ENCODE peak calls at places on chromosomes 7 and 10, in seven cellular contexts. V is OCI-LY7, R is H1, O is GM12878, U is A549, N is neuronal stem cell, Y is neural progenitor cell. D is an unnamed sample.

GRCh38 chr10:122461367-122461728 is at the start of gene HTRA1:
- DNase-seq in U (peak), N (peak), O (no peak), Y (peak), R (no peak), V (no peak), D (no peak)

GRCh38 chr10:117216611-117217195 is 19.4 kb downstream of the KCNK18 start:
- DNase-seq in R (peak), N (peak), V (peak), O (no peak), Y (peak), U (peak), D (peak)

GRCh38 chr7:45627691-45628456 is 53.7 kb downstream of the ADCY1 start:
- DNase-seq in U (no peak), O (no peak), V (no peak), R (no peak), N (no peak), Y (no peak), D (no peak)

GRCh38 chr10:69068549-69068948 is 19.4 kb upstream of the SRGN start:
- DNase-seq in R (no peak), U (no peak), O (no peak), Y (no peak), V (no peak), N (no peak), D (no peak)

GRCh38 chr7:1946461-1947450 is 276.7 kb downstream of the ELFN1 start:
- DNase-seq in U (no peak), R (no peak), Y (no peak), N (no peak), O (no peak), V (no peak), D (no peak)

GRCh38 chr7:30869794-30870491 is 41.7 kb upstream of the AQP1 start:
- DNase-seq in U (no peak), V (no peak), O (no peak), N (no peak), R (no peak), Y (no peak), D (no peak)

GRCh38 chr10:132418520-132419416 is 21.8 kb downstream of the PWWP2B start:
- DNase-seq in N (no peak), R (no peak), Y (peak), U (peak), V (peak), O (no peak), D (peak)

GRCh38 chr10:94076325-94076841 is 82.7 kb downstream of the PLCE1 start:
- DNase-seq in U (peak), V (no peak), R (no peak), N (no peak), Y (peak), O (no peak), D (peak)

GRCh38 chr7:5218564-5219360 is 28.7 kb downstream of the WIPI2 start:
- DNase-seq in V (peak), O (peak), U (no peak), Y (no peak), N (no peak), R (no peak), D (peak)

GRCh38 chr10:3494131-3494878 is 290.7 kb downstream of the KLF6 start:
- DNase-seq in N (no peak), O (no peak), Y (no peak), U (no peak), R (no peak), V (no peak), D (no peak)

GRCh38 chr7:94303736-94304135 is 91.0 kb upstream of the COL1A2 start:
- DNase-seq in Y (no peak), O (no peak), V (no peak), R (no peak), N (no peak), U (no peak), D (peak)

GRCh38 chr7:70390251-70390650 is 741.7 kb upstream of the GALNT17 start:
- DNase-seq in U (no peak), R (no peak), N (no peak), V (no peak), O (no peak), Y (no peak), D (no peak)

GRCh38 chr10:79984851-79985250 is 35.9 kb upstream of the SFTPD start:
- DNase-seq in V (no peak), O (no peak), N (no peak), Y (no peak), U (no peak), R (no peak), D (peak)

GRCh38 chr7:149831730-149832219 is 6.4 kb upstream of the ZNF862 start:
- DNase-seq in O (no peak), U (no peak), N (no peak), V (no peak), Y (no peak), R (no peak), D (no peak)

GRCh38 chr7:113918946-113919345 is at the start of gene PPP1R3A:
- DNase-seq in Y (no peak), V (no peak), N (no peak), R (no peak), U (no peak), O (no peak), D (no peak)

GRCh38 chr7:148898845-148899474 is 14.9 kb upstream of the EZH2 start:
- DNase-seq in V (no peak), N (no peak), R (peak), U (no peak), Y (no peak), O (no peak), D (no peak)

GRCh38 chr7:66413379-66414114 is 208.4 kb downstream of the TPST1 start:
- DNase-seq in O (no peak), R (peak), V (peak), N (peak), Y (peak), U (peak), D (peak)

GRCh38 chr7:132666076-132666775 is 90.0 kb upstream of the PLXNA4 start:
- DNase-seq in Y (no peak), V (no peak), R (no peak), N (no peak), O (no peak), U (no peak), D (no peak)

GRCh38 chr10:132538031-132538789 is 623 bp downstream of the INPP5A start:
- DNase-seq in Y (no peak), R (no peak), O (no peak), N (no peak), V (no peak), U (no peak), D (no peak)

GRCh38 chr7:2037301-2037804 is 195.4 kb downstream of the MAD1L1 start:
- DNase-seq in Y (no peak), R (no peak), O (no peak), N (no peak), V (no peak), U (no peak), D (no peak)

GRCh38 chr7:80335473-80336232 is 176.2 kb downstream of the GNAT3 start:
- DNase-seq in O (no peak), N (peak), Y (peak), V (no peak), R (no peak), U (no peak), D (peak)

GRCh38 chr10:117345143-117345542 is 30.1 kb downstream of the PDZD8 start:
- DNase-seq in N (no peak), U (no peak), O (no peak), R (no peak), V (no peak), Y (no peak), D (no peak)

GRCh38 chr10:2942937-2943336 is 124.4 kb upstream of the PFKP start:
- DNase-seq in O (no peak), V (no peak), Y (no peak), N (no peak), U (no peak), R (no peak), D (no peak)

GRCh38 chr7:37832194-37832593 is 16.2 kb upstream of the NME8 start:
- DNase-seq in R (no peak), N (no peak), U (peak), O (no peak), Y (no peak), V (no peak), D (peak)

GRCh38 chr10:45444976-45445898 is 71.2 kb downstream of the ALOX5 start:
- DNase-seq in U (no peak), R (peak), V (no peak), Y (no peak), O (no peak), N (no peak), D (no peak)

GRCh38 chr10:102645741-102646609 is 1.7 kb downstream of the TRIM8 start:
- DNase-seq in U (peak), O (peak), Y (peak), V (peak), R (peak), N (no peak), D (peak)

GRCh38 chr7:471866-472639 is 47.6 kb downstream of the PDGFA start:
- DNase-seq in R (peak), O (no peak), U (no peak), Y (no peak), V (no peak), N (no peak), D (peak)

GRCh38 chr7:132475669-132476116 is 100.6 kb downstream of the PLXNA4 start:
- DNase-seq in R (peak), V (no peak), N (peak), U (no peak), O (no peak), Y (peak), D (no peak)

GRCh38 chr7:112202819-112203218 is 3.4 kb downstream of the DOCK4 start:
- DNase-seq in N (no peak), U (no peak), O (no peak), R (no peak), Y (no peak), V (peak), D (peak)

DNA sequence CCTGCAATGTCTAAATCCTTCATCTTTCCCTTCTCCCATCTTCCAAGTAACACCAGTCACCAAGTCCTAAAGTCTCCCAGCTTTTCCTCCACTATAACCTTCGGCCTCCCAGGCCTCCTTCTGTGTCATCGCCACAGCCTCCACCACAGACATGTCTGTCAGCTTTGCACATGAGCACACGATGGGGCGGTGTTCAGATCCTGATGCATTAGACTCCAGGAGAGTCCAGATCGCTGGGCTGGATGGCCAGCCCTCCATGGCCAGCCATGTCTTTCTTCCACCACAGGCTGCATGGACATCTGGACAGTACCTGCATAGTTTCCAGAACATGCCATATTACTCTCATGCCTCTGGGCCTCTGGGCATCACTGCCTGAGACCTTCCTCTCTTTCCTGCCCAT is 974.2 kb upstream of the ZNF722 start:
- DNase-seq in N (no peak), O (no peak), R (no peak), U (no peak), V (no peak), Y (no peak), D (no peak)
- H3K4me2 ChIP-seq in N (no peak), O (no peak), R (no peak), U (no peak), V (no peak), Y (no peak), D (no peak)

GRCh38 chr7:64691831-64692230 is 25.9 kb downstream of the ZNF107 start:
- DNase-seq in Y (no peak), R (no peak), O (no peak), N (no peak), U (no peak), V (no peak), D (no peak)

GRCh38 chr7:64685091-64685490 is 19.2 kb downstream of the ZNF107 start:
- DNase-seq in N (no peak), R (no peak), O (no peak), Y (no peak), V (peak), U (no peak), D (no peak)

GRCh38 chr7:64685741-64686140 is 19.8 kb downstream of the ZNF107 start:
- DNase-seq in V (no peak), N (no peak), U (no peak), R (no peak), Y (no peak), O (no peak), D (no peak)

GRCh38 chr7:64686493-64687184 is 20.7 kb downstream of the ZNF107 start:
- DNase-seq in V (peak), R (no peak), Y (no peak), O (no peak), U (no peak), N (no peak), D (no peak)

GRCh38 chr7:64687249-64687648 is 21.3 kb downstream of the ZNF107 start:
- DNase-seq in R (no peak), V (peak), U (no peak), O (no peak), Y (no peak), N (no peak), D (no peak)
- H3K4me2 ChIP-seq in R (no peak), V (peak), U (no peak), O (no peak), Y (no peak), N (no peak), D (no peak)

GRCh38 chr10:10434312-10434711 is 583.4 kb upstream of the CELF2 start:
- DNase-seq in V (no peak), N (no peak), Y (no peak), O (no peak), U (no peak), R (no peak), D (no peak)

GRCh38 chr10:10432306-10433035 is 585.2 kb upstream of the CELF2 start:
- DNase-seq in N (no peak), U (no peak), R (no peak), V (no peak), O (no peak), Y (no peak), D (no peak)

GRCh38 chr10:10431422-10432066 is 586.1 kb upstream of the CELF2 start:
- DNase-seq in Y (no peak), O (no peak), V (no peak), N (no peak), R (no peak), U (no peak), D (no peak)
- H3K4me2 ChIP-seq in Y (no peak), O (no peak), V (no peak), N (no peak), R (no peak), U (no peak), D (no peak)

GRCh38 chr10:114767589-114768393 is 53.8 kb upstream of the FHIP2A start:
- DNase-seq in U (peak), N (no peak), Y (peak), V (no peak), R (peak), O (no peak), D (peak)
- H3K4me2 ChIP-seq in U (peak), N (peak), Y (peak), V (peak), R (peak), O (peak), D (peak)

GRCh38 chr10:71598673-71599072 is 120.9 kb downstream of the C10orf105 start:
- DNase-seq in Y (no peak), R (no peak), O (no peak), N (no peak), U (no peak), V (no peak), D (peak)
- H3K4me2 ChIP-seq in Y (no peak), R (no peak), O (no peak), N (no peak), U (no peak), V (no peak), D (no peak)

GRCh38 chr10:101225846-101226361 is 3.4 kb downstream of the LBX1 start:
- DNase-seq in R (no peak), V (no peak), N (no peak), U (no peak), Y (no peak), O (no peak), D (no peak)
- H3K4me2 ChIP-seq in R (no peak), V (no peak), N (no peak), U (peak), Y (no peak), O (no peak), D (no peak)

GRCh38 chr7:151398446-151399304 is 11.2 kb downstream of the WDR86 start:
- DNase-seq in V (no peak), R (no peak), O (no peak), U (no peak), N (no peak), Y (no peak), D (no peak)

GRCh38 chr7:151395036-151395367 is 14.8 kb downstream of the WDR86 start:
- DNase-seq in V (no peak), O (no peak), Y (no peak), N (no peak), U (no peak), R (no peak), D (no peak)

GRCh38 chr7:151394076-151395035 is 15.5 kb downstream of the WDR86 start:
- DNase-seq in N (no peak), R (no peak), Y (no peak), O (no peak), U (no peak), V (no peak), D (no peak)

GRCh38 chr7:151397026-151397425 is 12.8 kb downstream of the WDR86 start:
- DNase-seq in R (no peak), O (no peak), U (no peak), N (no peak), Y (no peak), V (no peak), D (no peak)

DNA sequence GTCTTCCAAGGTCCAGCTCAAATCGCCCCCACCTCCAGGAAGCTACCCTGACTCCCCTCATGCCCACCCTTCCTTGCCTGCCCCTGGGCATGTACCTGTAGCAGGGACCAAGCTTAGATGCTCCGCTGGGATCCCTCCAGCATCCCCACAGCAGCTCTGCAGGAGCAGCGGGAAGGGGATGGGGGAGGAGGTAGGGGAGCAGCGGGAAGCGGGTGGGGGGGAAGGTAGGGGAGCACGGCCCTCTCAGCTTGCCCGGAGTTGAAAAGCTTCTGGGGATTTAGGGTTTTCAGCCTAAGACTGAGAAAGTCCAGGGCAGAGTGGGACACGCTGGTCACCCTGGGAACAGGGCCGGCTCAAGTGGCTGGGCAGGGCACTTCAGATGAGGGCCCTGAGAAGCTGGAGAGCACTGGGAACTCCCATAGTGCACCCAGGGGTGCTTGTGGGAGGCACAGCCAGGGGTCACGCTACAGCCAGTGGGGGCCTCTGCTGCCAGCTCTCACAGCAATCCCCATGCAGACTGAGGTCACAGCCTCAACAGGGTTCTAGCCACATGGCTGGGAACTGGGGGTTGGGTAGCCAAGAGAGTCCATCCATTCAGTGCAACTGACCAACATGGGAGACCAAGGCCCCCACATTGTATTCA is 13.4 kb downstream of the WDR86 start:
- DNase-seq in R (no peak), V (no peak), U (no peak), Y (no peak), N (no peak), O (no peak), D (no peak)
- H3K4me2 ChIP-seq in R (no peak), V (no peak), U (no peak), Y (no peak), N (no peak), O (no peak), D (no peak)

DNA sequence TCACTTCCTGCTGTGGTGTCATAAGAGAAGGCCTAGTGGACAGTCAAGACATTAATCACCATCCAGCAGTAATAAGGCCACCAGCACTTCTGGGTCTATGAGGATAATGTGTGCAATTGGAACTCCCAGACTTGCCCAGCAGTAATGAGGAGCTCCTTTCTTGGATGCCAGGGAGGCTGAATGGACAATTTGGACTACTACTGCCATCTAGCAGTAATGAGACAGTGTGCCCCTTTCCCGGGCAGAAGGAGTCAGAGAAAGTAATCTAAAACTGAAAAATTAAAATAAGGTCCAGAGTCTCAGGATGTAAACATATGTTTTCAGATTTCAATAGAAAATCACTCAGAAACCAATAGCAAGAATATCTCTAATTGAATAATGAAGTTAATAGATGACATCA is 400.4 kb downstream of the CDC14C start:
- DNase-seq in R (no peak), V (peak), O (no peak), Y (peak), U (no peak), N (no peak), D (no peak)
- H3K4me2 ChIP-seq in R (no peak), V (no peak), O (peak), Y (no peak), U (no peak), N (no peak), D (no peak)

DNA sequence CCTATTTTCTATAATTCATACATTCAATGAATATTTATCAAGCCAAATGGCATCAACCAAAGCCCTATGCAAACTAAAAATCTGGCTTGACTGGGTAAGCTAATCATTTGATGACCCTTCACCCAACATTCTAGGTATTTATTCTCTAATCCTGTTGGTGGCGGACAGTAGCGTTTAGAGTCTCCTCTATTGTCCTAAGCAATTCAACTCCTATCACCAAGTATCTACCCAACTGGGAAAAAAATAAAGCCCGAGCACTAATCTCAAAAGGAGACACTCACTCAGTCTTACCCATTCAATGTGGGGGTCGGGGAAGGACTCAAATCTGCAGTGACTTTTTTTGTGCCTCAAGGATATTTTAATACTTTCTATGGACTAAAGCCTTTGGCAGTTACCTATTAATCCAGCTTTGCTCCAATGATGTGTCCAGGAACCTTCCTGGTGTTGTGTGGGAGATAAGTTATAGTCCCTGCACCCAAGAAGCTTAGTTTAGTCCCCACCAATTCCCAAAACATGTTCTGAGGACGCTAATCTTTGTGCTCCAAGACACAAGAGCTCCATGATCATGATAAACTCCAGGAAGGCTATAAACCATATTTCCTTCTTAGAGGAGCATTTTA is 30.6 kb downstream of the DNMBP start:
- DNase-seq in O (no peak), U (no peak), Y (peak), R (no peak), N (no peak), V (no peak), D (no peak)
- H3K4me2 ChIP-seq in O (no peak), U (no peak), Y (peak), R (no peak), N (no peak), V (no peak), D (no peak)

GRCh38 chr7:7157177-7157886 is 25.0 kb upstream of the C1GALT1 start:
- DNase-seq in N (no peak), O (peak), R (no peak), U (no peak), V (no peak), Y (no peak), D (no peak)

GRCh38 chr7:7157887-7158271 is 24.5 kb upstream of the C1GALT1 start:
- DNase-seq in Y (no peak), R (no peak), O (no peak), U (no peak), N (no peak), V (no peak), D (no peak)

GRCh38 chr7:7152315-7152714 is 30.0 kb upstream of the C1GALT1 start:
- DNase-seq in N (no peak), U (no peak), O (no peak), R (no peak), Y (no peak), V (no peak), D (no peak)

GRCh38 chr7:7159063-7159645 is 23.2 kb upstream of the C1GALT1 start:
- DNase-seq in O (no peak), N (no peak), Y (no peak), V (peak), U (no peak), R (no peak), D (no peak)

GRCh38 chr7:7156663-7157062 is 25.7 kb upstream of the C1GALT1 start:
- DNase-seq in V (no peak), N (no peak), U (no peak), R (no peak), Y (no peak), O (no peak), D (no peak)
- H3K4me2 ChIP-seq in V (no peak), N (no peak), U (no peak), R (no peak), Y (no peak), O (no peak), D (no peak)